ENCODE peak calls at places on chromosomes 6 and 20, in four cellular contexts. One of them, this sample, is unnamed.

GRCh38 chr6:6409397-6410030 is 89.1 kb upstream of the F13A1 start:
- DNase-seq in activated T-helper 9 cell treated with anti-CD3 and anti-CD28 coated beads, Interleukin-2, amount 50 U/mL, for 16 hours: no peak
- DNase-seq in memory B cell: no peak
- DNase-seq in iPS-NIHi11: peak
- DNase-seq in this sample: no peak

GRCh38 chr20:57699395-57699794 is 10.4 kb downstream of the PMEPA1 start:
- DNase-seq in activated T-helper 9 cell treated with anti-CD3 and anti-CD28 coated beads, Interleukin-2, amount 50 U/mL, for 16 hours: no peak
- DNase-seq in memory B cell: no peak
- DNase-seq in iPS-NIHi11: no peak
- DNase-seq in this sample: no peak

GRCh38 chr6:9517806-9518205 is 897.1 kb downstream of the TFAP2A start:
- DNase-seq in activated T-helper 9 cell treated with anti-CD3 and anti-CD28 coated beads, Interleukin-2, amount 50 U/mL, for 16 hours: no peak
- DNase-seq in memory B cell: no peak
- DNase-seq in iPS-NIHi11: no peak
- DNase-seq in this sample: no peak

GRCh38 chr20:36493801-36494114 is 47.6 kb upstream of the MYL9 start:
- DNase-seq in activated T-helper 9 cell treated with anti-CD3 and anti-CD28 coated beads, Interleukin-2, amount 50 U/mL, for 16 hours: no peak
- DNase-seq in memory B cell: no peak
- DNase-seq in iPS-NIHi11: no peak
- DNase-seq in this sample: no peak

GRCh38 chr20:14609328-14610221 is 272.2 kb upstream of the FLRT3 start:
- DNase-seq in activated T-helper 9 cell treated with anti-CD3 and anti-CD28 coated beads, Interleukin-2, amount 50 U/mL, for 16 hours: no peak
- DNase-seq in memory B cell: no peak
- DNase-seq in iPS-NIHi11: no peak
- DNase-seq in this sample: no peak

GRCh38 chr6:106247293-106247692 is 78.3 kb downstream of the ATG5 start:
- DNase-seq in activated T-helper 9 cell treated with anti-CD3 and anti-CD28 coated beads, Interleukin-2, amount 50 U/mL, for 16 hours: no peak
- DNase-seq in memory B cell: no peak
- DNase-seq in iPS-NIHi11: no peak
- DNase-seq in this sample: no peak

GRCh38 chr6:88376759-88377387 is 210.7 kb upstream of the CNR1 start:
- DNase-seq in activated T-helper 9 cell treated with anti-CD3 and anti-CD28 coated beads, Interleukin-2, amount 50 U/mL, for 16 hours: no peak
- DNase-seq in memory B cell: no peak
- DNase-seq in iPS-NIHi11: no peak
- DNase-seq in this sample: no peak

GRCh38 chr6:45494734-45495133 is 117.0 kb upstream of the SUPT3H start:
- DNase-seq in activated T-helper 9 cell treated with anti-CD3 and anti-CD28 coated beads, Interleukin-2, amount 50 U/mL, for 16 hours: no peak
- DNase-seq in memory B cell: no peak
- DNase-seq in iPS-NIHi11: no peak
- DNase-seq in this sample: no peak

GRCh38 chr6:42978487-42978792 is 541 bp downstream of the PEX6 start:
- DNase-seq in activated T-helper 9 cell treated with anti-CD3 and anti-CD28 coated beads, Interleukin-2, amount 50 U/mL, for 16 hours: peak
- DNase-seq in memory B cell: no peak
- DNase-seq in iPS-NIHi11: peak
- DNase-seq in this sample: no peak

GRCh38 chr20:49657118-49657901 is 56.4 kb downstream of the B4GALT5 start:
- DNase-seq in activated T-helper 9 cell treated with anti-CD3 and anti-CD28 coated beads, Interleukin-2, amount 50 U/mL, for 16 hours: no peak
- DNase-seq in memory B cell: no peak
- DNase-seq in iPS-NIHi11: no peak
- DNase-seq in this sample: no peak

GRCh38 chr6:31170987-31171671 is 647 bp upstream of the POU5F1 start:
- DNase-seq in activated T-helper 9 cell treated with anti-CD3 and anti-CD28 coated beads, Interleukin-2, amount 50 U/mL, for 16 hours: no peak
- DNase-seq in memory B cell: no peak
- DNase-seq in iPS-NIHi11: no peak
- DNase-seq in this sample: no peak

GRCh38 chr20:38631155-38632022 is 29.8 kb downstream of the ARHGAP40 start:
- DNase-seq in activated T-helper 9 cell treated with anti-CD3 and anti-CD28 coated beads, Interleukin-2, amount 50 U/mL, for 16 hours: no peak
- DNase-seq in memory B cell: no peak
- DNase-seq in iPS-NIHi11: no peak
- DNase-seq in this sample: no peak

GRCh38 chr6:150418825-150419594 is 50.2 kb downstream of the IYD start:
- DNase-seq in activated T-helper 9 cell treated with anti-CD3 and anti-CD28 coated beads, Interleukin-2, amount 50 U/mL, for 16 hours: peak
- DNase-seq in memory B cell: peak
- DNase-seq in iPS-NIHi11: peak
- DNase-seq in this sample: peak

GRCh38 chr20:709421-709820 is 33.8 kb upstream of the SCRT2 start:
- DNase-seq in activated T-helper 9 cell treated with anti-CD3 and anti-CD28 coated beads, Interleukin-2, amount 50 U/mL, for 16 hours: no peak
- DNase-seq in memory B cell: no peak
- DNase-seq in iPS-NIHi11: no peak
- DNase-seq in this sample: no peak

This sample was measured in nucleus accumbens.